ENCODE peak calls at places on chromosomes 7 and 10, in five cellular contexts. Q is IMR-90, G is trophoblast cell, E is Karpas-422, L is adipocyte. O is an unnamed sample.

GRCh38 chr7:106543221-106543757 is 117.7 kb downstream of the CCDC71L start:
- DNase-seq in Q (no peak), G (no peak), E (no peak), L (no peak), O (no peak)

GRCh38 chr7:19587291-19587690 is 121.5 kb downstream of the POLR1F start:
- DNase-seq in Q (no peak), G (no peak), E (peak; percentile 44), L (no peak), O (no peak)

GRCh38 chr7:36642414-36642813 is 81.9 kb downstream of the AOAH start:
- DNase-seq in Q (no peak), G (no peak), E (no peak), L (no peak), O (no peak)

GRCh38 chr7:87354749-87355148 is 9.3 kb downstream of the CROT start:
- DNase-seq in Q (peak; percentile 10), G (no peak), E (peak; percentile 73), L (no peak), O (no peak)

GRCh38 chr7:51366172-51366728 is 49.6 kb upstream of the COBL start:
- DNase-seq in Q (no peak), G (no peak), E (no peak), L (no peak), O (no peak)

GRCh38 chr7:70797109-70797514 is 334.8 kb upstream of the GALNT17 start:
- DNase-seq in Q (no peak), G (no peak), E (no peak), L (no peak), O (no peak)

GRCh38 chr7:1752771-1753562 is 82.9 kb downstream of the ELFN1 start:
- DNase-seq in Q (no peak), G (no peak), E (peak; percentile 84), L (no peak), O (no peak)

GRCh38 chr10:105150486-105150885 is 509.4 kb downstream of the SORCS3 start:
- DNase-seq in Q (no peak), G (no peak), E (no peak), L (no peak), O (no peak)

GRCh38 chr7:77655836-77656455 is 40.3 kb upstream of the RSBN1L start:
- DNase-seq in Q (peak; percentile 19), G (no peak), E (peak; percentile 30), L (no peak), O (no peak)

GRCh38 chr7:5653661-5654060 is 127.8 kb downstream of the RNF216 start:
- DNase-seq in Q (no peak), G (no peak), E (no peak), L (no peak), O (no peak)

GRCh38 chr10:8060010-8060703 is 5.7 kb downstream of the GATA3 start:
- DNase-seq in Q (peak; percentile 25), G (no peak), E (no peak), L (peak; percentile 42), O (no peak)

GRCh38 chr7:36475371-36475770 is 85.7 kb downstream of the ANLN start:
- DNase-seq in Q (no peak), G (no peak), E (peak; percentile 52), L (no peak), O (no peak)

GRCh38 chr10:3668961-3669330 is 116.1 kb downstream of the KLF6 start:
- DNase-seq in Q (no peak), G (no peak), E (no peak), L (no peak), O (no peak)

GRCh38 chr10:3671431-3671955 is 113.5 kb downstream of the KLF6 start:
- DNase-seq in Q (no peak), G (peak; percentile 41), E (no peak), L (no peak), O (no peak)

GRCh38 chr10:3666525-3667302 is 118.3 kb downstream of the KLF6 start:
- DNase-seq in Q (no peak), G (no peak), E (no peak), L (no peak), O (no peak)

GRCh38 chr10:3665316-3665908 is 119.6 kb downstream of the KLF6 start:
- DNase-seq in Q (no peak), G (no peak), E (no peak), L (no peak), O (no peak)

GRCh38 chr10:3668276-3668960 is 116.6 kb downstream of the KLF6 start:
- DNase-seq in Q (peak; percentile 84), G (peak; percentile 94), E (no peak), L (peak; percentile 70), O (peak; percentile 42)
- H3K4me3 ChIP-seq in Q (no peak overlapping the region), G (no peak overlapping the region), E (no peak overlapping the region), L (peak overlapping the region; percentile 35), O (peak overlapping the region; percentile 64)

DNA sequence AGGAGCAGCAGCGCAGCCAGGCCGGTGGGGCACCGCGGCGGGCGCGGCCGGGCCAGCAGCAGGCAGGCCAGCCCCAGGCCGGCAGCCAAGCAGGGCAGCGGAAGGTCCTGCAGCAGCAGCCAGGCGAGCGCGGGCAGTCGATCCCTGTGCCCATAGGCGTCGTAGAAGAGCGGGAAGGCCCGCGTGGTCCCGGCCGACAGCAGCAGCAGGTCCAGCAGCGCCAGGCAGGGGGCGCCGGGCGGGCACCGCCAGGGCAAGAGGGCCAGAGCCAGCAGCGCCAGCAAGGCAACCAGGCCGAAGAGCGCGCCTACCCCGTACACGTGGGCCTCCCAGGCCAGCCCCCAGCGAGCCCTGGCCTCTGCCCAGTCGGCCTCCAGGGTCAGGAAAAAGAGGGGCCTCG is 8.4 kb upstream of the RBM28 start:
- DNase-seq in Q (peak; percentile 10), G (no peak), E (no peak), L (peak; percentile 38), O (no peak)
- H3K27me3 ChIP-seq in Q (peaks cover 82% of the 10 kb centered on the region), G (no peaks in the 10 kb centered on the region), E (no peaks in the 10 kb centered on the region), L (peaks cover 40% of the 10 kb centered on the region), O (peaks cover 39% of the 10 kb centered on the region)

GRCh38 chr7:29229056-29229455 is 34.5 kb downstream of the CHN2 start:
- DNase-seq in Q (no peak), G (no peak), E (no peak), L (no peak), O (no peak)

GRCh38 chr7:29228289-29229011 is 33.9 kb downstream of the CHN2 start:
- DNase-seq in Q (no peak), G (peak; percentile 33), E (no peak), L (no peak), O (no peak)

GRCh38 chr7:29229946-29230345 is 35.4 kb downstream of the CHN2 start:
- DNase-seq in Q (no peak), G (peak; percentile 24), E (no peak), L (no peak), O (no peak)

DNA sequence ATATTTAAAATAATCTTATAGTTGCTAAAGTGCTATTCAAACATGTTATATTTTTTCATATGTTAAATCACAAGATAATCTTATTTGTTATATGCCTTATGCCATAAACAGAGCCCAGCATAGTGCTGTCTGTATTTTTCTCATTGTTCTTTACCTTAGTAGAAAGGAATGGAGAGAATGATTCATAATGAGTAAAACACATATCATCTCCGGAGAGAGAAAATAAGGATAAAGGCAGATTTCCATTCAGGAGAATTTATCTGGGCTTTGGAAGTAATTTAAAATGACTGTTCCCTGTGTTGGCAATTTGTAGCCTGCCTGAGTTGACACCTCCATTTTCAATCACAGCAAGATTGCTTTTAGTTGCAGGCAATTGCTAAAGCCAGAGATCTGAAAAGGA is 30.2 kb downstream of the CHN2 start:
- DNase-seq in Q (no peak), G (no peak), E (no peak), L (no peak), O (no peak)
- H3K9ac ChIP-seq in Q (no peak overlapping the region), G (no peak overlapping the region), E (no peak overlapping the region), L (no peak overlapping the region), O (no peak overlapping the region)

DNA sequence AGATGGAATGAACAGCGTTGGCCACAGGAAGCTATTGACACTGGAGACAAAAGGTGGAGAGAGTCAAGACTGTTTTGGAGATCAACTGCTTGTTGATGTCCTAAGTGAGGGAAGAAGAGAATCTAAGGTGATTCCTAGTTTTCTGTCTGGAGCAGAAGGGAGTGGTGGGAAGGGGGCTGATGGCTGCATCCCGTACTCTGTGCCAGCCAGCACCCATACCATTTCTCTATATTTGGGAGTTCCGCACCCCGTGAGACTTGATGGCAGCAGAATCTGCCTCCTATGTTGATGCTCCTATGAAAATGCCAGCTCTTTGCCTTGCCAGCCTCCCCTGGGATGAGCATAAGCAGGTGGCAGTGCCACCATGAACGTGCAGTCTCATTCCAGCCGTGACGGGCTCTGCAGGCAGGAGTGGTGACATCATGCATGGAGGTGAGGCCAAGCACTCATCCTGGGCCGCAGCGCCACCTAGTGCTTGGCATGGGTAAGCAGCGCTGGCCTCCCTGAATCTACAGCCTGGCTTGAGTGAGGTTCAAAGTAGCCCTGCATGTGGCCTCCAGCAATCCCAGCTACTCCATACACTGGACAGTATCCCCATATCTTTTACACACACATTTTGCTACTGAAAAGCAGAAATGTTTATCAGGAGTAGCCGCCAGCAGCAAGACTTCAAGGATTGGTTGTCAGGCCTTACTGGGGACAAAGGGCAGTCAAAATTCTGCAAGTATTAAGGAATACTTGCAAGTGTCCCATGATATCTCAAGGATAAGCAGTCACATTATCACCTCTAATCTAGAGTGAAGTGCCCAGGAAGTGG is 43.0 kb downstream of the PODXL start:
- DNase-seq in Q (peak; percentile 81), G (peak; percentile 86), E (peak; percentile 91), L (peak; percentile 94), O (peak; percentile 59)
- H3K4me3 ChIP-seq in Q (no peak overlapping the region), G (no peak overlapping the region), E (no peak overlapping the region), L (no peak overlapping the region), O (no peak overlapping the region)

DNA sequence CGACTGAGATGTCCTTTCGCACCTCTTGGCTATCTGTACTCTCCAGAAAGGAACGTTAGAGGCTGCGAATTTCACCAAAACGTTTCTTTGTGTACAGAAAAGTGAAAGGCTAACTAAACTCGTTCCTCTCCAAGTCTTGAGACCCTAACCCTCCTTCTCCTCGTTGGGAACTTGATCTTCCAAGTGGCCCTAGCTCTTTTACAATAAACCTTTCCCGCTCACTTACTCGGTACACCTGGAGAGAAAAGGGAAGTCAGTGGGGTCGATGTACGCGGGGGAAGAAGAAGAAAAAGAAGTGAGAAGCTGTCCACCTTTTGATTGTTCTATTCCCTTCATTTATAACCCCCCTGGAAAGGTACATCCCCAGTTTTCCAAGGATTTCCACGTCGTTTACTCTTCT is 164.9 kb upstream of the PPP1R3A start:
- DNase-seq in Q (no peak), G (no peak), E (no peak), L (no peak), O (no peak)
- H3K27me3 ChIP-seq in Q (peaks cover 52% of the 10 kb centered on the region), G (peaks cover 43% of the 10 kb centered on the region), E (no peaks in the 10 kb centered on the region), L (no peaks in the 10 kb centered on the region), O (peaks cover 35% of the 10 kb centered on the region)

DNA sequence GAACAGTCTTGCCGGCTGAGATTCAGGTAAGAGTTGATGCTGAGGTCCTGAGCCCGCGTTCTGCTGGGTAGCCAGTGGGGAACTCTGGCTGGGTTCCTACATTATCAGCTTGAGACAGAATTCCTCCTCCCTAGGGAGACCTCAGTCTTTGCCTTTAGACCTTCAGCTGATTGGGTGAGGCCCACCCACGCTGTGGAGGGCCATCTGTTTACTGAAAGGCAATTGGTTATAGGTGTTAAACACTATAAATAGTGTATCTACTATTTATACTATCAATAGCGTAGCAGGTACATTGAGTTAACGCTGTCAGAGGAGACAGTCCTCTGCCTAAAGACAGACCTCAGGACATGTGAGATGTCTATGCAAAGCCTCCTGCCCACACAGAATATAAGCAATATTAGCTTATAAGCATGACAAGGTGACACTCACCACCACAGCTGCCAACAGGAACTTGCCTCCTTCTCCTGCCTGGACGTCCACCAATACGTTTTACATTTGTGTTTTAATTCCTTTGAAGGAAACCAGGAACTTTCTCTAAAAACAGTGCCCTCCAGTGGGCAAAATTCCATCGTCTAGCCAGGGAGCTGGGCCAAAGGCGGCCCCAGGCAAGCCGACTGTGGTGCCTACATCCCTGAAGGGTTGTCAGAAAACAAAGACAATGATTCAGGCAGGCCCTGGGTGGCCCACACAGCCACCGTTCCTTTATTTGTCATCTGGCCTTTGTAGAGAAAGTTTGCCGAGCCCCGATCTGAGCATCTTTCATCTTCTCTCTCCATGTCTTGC is 58.8 kb downstream of the INSIG1 start:
- DNase-seq in Q (no peak), G (no peak), E (peak; percentile 44), L (peak; percentile 35), O (no peak)
- H3K9ac ChIP-seq in Q (no peak overlapping the region), G (no peak overlapping the region), E (no peak overlapping the region), L (no peak overlapping the region), O (no peak overlapping the region)

O was measured in keratinocyte.